ENCODE peak calls at places on chromosome 18, in four cellular contexts. X, C, I and S are unnamed samples.

GRCh38 chr18:28039078-28039477 is 137.9 kb downstream of the CDH2 start:
- DNase-seq in X (peak; percentile 28), I (peak; percentile 34), C (no peak), S (peak; percentile 7)

GRCh38 chr18:56565596-56566355 is 72.6 kb downstream of the TXNL1 start:
- DNase-seq in C (no peak), X (peak; percentile 4), I (peak; percentile 92), S (no peak)

GRCh38 chr18:69402219-69402989 is 1.7 kb downstream of the DOK6 start:
- DNase-seq in X (peak; percentile 41), C (no peak), I (no peak), S (peak; percentile 16)

GRCh38 chr18:8508320-8508719 is 100.9 kb upstream of the RAB12 start:
- DNase-seq in I (no peak), X (no peak), C (no peak), S (no peak)

GRCh38 chr18:48454146-48454796 is 45.1 kb upstream of the ZBTB7C start:
- DNase-seq in C (no peak), I (no peak), X (no peak), S (no peak)

GRCh38 chr18:8752329-8752728 is 47.0 kb downstream of the MTCL1 start:
- DNase-seq in X (no peak), C (no peak), I (peak; percentile 53), S (no peak)

GRCh38 chr18:52615321-52615720 is 275.3 kb downstream of the DCC start:
- DNase-seq in C (no peak), I (no peak), X (peak; percentile 79), S (no peak)

GRCh38 chr18:36706313-36706881 is 122.4 kb downstream of the TPGS2 start:
- DNase-seq in X (no peak), I (peak; percentile 29), C (no peak), S (no peak)

GRCh38 chr18:74598350-74599001 is 806 bp downstream of the ZNF407 start:
- DNase-seq in I (peak; percentile 46), C (peak; percentile 27), X (peak; percentile 54), S (peak; percentile 79)

GRCh38 chr18:48902023-48902855 is 48.5 kb downstream of the SMAD7 start:
- DNase-seq in X (no peak), I (peak; percentile 91), C (peak; percentile 22), S (peak; percentile 90)

GRCh38 chr18:72174972-72175649 is 369.0 kb downstream of the CBLN2 start:
- DNase-seq in C (no peak), X (no peak), I (no peak), S (no peak)

GRCh38 chr18:52054301-52054700 is 285.7 kb upstream of the DCC start:
- DNase-seq in C (no peak), I (no peak), X (no peak), S (no peak)

GRCh38 chr18:28792404-28793103 is 615.6 kb upstream of the CDH2 start:
- DNase-seq in I (no peak), X (no peak), C (no peak), S (peak; percentile 9)

GRCh38 chr18:29188760-29189159 is 1011.8 kb upstream of the CDH2 start:
- DNase-seq in C (no peak), X (peak; percentile 22), I (peak; percentile 31), S (no peak)

GRCh38 chr18:42414756-42415454 is 459.9 kb downstream of the PIK3C3 start:
- DNase-seq in C (no peak), X (peak; percentile 7), I (no peak), S (peak; percentile 25)

GRCh38 chr18:42412896-42413295 is 457.9 kb downstream of the PIK3C3 start:
- DNase-seq in I (no peak), X (peak; percentile 83), C (no peak), S (no peak)

GRCh38 chr18:42412281-42412680 is 457.2 kb downstream of the PIK3C3 start:
- DNase-seq in C (no peak), X (peak; percentile 31), I (no peak), S (no peak)

GRCh38 chr18:42417189-42417588 is 462.2 kb downstream of the PIK3C3 start:
- DNase-seq in X (no peak), I (no peak), C (no peak), S (no peak)

DNA sequence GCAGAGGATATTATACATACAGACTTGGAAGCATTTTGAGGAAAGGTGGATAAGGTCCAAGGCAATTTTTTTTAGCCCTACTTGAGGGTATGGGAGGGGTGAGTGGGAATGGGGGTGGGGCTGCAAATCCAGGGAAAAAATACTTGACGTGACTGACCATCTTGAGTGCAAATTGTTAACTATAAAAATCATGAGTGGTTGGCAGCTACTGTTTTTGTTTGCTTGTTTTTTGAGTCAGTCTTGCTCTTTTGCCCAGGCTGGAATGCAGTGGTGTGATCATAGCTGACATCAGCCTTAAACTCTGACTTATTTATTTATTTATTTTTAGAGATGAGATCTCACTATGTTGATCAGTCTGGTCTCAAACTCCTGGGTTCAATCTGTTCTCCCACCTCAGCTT is 458.8 kb downstream of the PIK3C3 start:
- DNase-seq in X (no peak), I (no peak), C (no peak), S (no peak)
- H3K4me2 ChIP-seq in X (no peak overlapping the region), I (no peak overlapping the region), C (no peak overlapping the region), S (no peak overlapping the region)

GRCh38 chr18:32025744-32026143 is 7.1 kb downstream of the RNF125 start:
- DNase-seq in X (no peak), I (no peak), C (no peak), S (no peak)
- H3K4me3 ChIP-seq in X (no peak overlapping the region), I (no peak overlapping the region), C (no peak overlapping the region), S (no peak overlapping the region)

DNA sequence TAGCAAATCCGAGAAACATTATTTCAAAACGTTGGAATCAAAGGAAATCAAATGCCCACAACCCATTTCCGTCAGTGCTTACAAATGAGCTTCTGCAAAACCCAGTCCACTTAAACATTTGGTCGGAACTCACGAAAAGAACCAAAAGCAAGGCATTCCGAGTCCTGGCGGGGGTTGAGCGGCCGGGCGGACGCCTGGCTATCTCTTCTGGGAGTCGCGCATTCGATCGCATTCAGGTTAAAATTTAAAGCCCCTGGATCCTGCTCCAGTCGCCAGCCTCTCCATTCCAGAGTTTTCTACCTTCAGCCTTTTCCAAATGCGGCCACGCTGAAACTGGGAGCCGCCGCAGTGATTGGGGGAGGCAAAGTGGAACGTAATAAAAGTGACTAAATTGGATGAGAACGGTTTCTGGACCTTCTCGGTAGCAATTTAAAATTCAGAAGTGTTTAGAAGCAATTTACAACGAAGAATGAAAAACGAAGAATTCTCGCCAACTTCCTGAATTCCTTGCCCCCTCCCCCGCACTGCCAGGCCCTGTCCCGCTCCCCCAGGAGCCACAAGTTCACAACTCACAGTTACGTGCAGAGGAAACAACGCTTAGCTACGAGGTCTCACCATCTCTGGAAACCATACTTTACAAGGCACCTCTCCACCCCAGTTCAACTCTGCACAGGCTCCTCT is 1.8 kb upstream of the GATA6 start:
- DNase-seq in I (no peak), X (peak; percentile 80), C (no peak), S (peak; percentile 63)
- H3K4me2 ChIP-seq in I (peak overlapping the region; percentile 44), X (peak overlapping the region; percentile 48), C (peak overlapping the region; percentile 100), S (peak overlapping the region; percentile 85)

GRCh38 chr18:5892772-5893431 is 2.4 kb downstream of the TMEM200C start:
- DNase-seq in X (no peak), C (no peak), I (peak; percentile 34), S (no peak)

GRCh38 chr18:5894215-5894612 is 1.1 kb downstream of the TMEM200C start:
- DNase-seq in I (peak; percentile 12), X (no peak), C (no peak), S (no peak)

GRCh38 chr18:5891361-5892215 is 3.7 kb downstream of the TMEM200C start:
- DNase-seq in X (no peak), C (no peak), I (no peak), S (no peak)

GRCh38 chr18:5890606-5891360 is 4.5 kb downstream of the TMEM200C start:
- DNase-seq in I (no peak), C (no peak), X (peak; percentile 79), S (peak; percentile 78)

DNA sequence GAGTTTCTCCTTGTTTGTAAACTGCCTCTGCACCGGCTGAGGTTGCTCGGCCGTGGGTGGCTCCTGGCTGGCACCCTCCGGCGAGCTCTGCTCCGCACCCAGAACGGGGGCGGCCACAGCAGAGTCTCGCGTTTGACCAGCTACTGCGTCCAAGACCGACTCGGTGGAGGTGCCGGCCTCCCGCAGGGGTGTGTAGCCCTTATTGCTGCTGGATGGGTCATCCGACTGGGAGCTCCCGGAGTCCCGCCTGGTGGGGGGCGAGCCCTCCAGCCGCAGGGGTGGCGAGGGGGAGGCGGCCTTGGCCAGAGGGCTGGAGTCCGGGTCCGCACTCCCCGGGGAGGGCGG is 5.1 kb downstream of the TMEM200C start:
- DNase-seq in C (no peak), I (no peak), X (peak; percentile 51), S (no peak)
- H3K4me3 ChIP-seq in C (no peak overlapping the region), I (no peak overlapping the region), X (peak overlapping the region; percentile 15), S (no peak overlapping the region)

DNA sequence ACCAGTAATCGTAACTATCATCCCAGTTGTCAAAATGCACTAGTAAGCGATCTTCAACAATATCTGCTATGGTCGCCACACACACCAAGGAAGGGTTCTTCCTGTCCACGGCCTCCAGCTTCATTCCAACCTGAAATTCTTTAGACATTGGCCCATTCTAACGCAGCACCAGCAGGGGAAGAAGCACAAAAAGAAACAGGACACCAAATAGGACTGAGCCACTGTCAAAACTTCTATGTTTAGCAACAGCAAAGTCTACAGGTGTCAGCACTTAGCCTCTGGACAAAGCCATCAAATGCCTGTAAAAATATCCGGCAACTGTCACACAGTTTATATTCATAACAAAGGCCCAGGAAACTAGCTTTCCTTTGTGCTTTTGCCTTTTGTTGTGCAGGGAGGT is 175.0 kb downstream of the L3MBTL4 start:
- DNase-seq in I (no peak), X (peak; percentile 5), C (no peak), S (no peak)
- H3K4me2 ChIP-seq in I (no peak overlapping the region), X (no peak overlapping the region), C (no peak overlapping the region), S (no peak overlapping the region)

GRCh38 chr18:67292814-67293213 is 223.7 kb downstream of the DSEL start:
- DNase-seq in X (no peak), C (no peak), I (no peak), S (no peak)
- H3K4me3 ChIP-seq in X (no peak overlapping the region), C (no peak overlapping the region), I (no peak overlapping the region), S (no peak overlapping the region)

GRCh38 chr18:54148678-54149077 is 75.8 kb downstream of the MBD2 start:
- DNase-seq in X (no peak), C (no peak), I (no peak), S (no peak)
- H3K4me2 ChIP-seq in X (no peak overlapping the region), C (peak overlapping the region; percentile 73), I (peak overlapping the region; percentile 64), S (no peak overlapping the region)

GRCh38 chr18:54776282-54776977 is 51.8 kb upstream of the RAB27B start:
- DNase-seq in X (no peak), C (peak; percentile 95), I (peak; percentile 99), S (peak; percentile 65)
- H3K4me3 ChIP-seq in X (no peak overlapping the region), C (peak overlapping the region; percentile 25), I (no peak overlapping the region), S (no peak overlapping the region)

GRCh38 chr18:62768172-62768943 is 53.0 kb downstream of the PHLPP1 start:
- DNase-seq in I (no peak), C (no peak), X (no peak), S (no peak)
- H3K4me2 ChIP-seq in I (no peak overlapping the region), C (no peak overlapping the region), X (no peak overlapping the region), S (no peak overlapping the region)